ENCODE peak calls at places on chromosomes 12 and 14, in seven cellular contexts. Y is posterior cingulate gyrus, A is ovary, B is amniotic stem cell, Q is fibroblast of villous mesenchyme, F is mucosa of descending colon, J is cardiac fibroblast. N is an unnamed sample.

GRCh38 chr14:73208390-73208789 is 28.9 kb upstream of the PAPLN start:
- DNase-seq in Y (no peak), A (no peak), B (no peak), Q (no peak), F (no peak), J (no peak), N (no peak)

GRCh38 chr12:50218386-50218785 is 51.2 kb upstream of the CERS5 start:
- DNase-seq in Y (no peak), A (no peak), B (no peak), Q (no peak), F (no peak), J (no peak), N (no peak)

GRCh38 chr12:7058163-7058845 is 2.2 kb upstream of the C1S start:
- DNase-seq in Y (no peak), A (no peak), B (no peak), Q (no peak), F (no peak), J (no peak), N (no peak)

GRCh38 chr14:91116913-91117588 is 3.2 kb downstream of the DGLUCY start:
- DNase-seq in Y (no peak), A (no peak), B (no peak), Q (no peak), F (no peak), J (peak; percentile 33), N (no peak)

GRCh38 chr12:107288414-107289125 is 195.2 kb upstream of the CRY1 start:
- DNase-seq in Y (no peak), A (no peak), B (no peak), Q (no peak), F (no peak), J (no peak), N (no peak)

GRCh38 chr14:91361236-91361811 is 56.3 kb downstream of the CCDC88C start:
- DNase-seq in Y (no peak), A (no peak), B (no peak), Q (peak; percentile 96), F (no peak), J (peak; percentile 69), N (no peak)

GRCh38 chr14:59303216-59303615 is 114.7 kb downstream of the DAAM1 start:
- DNase-seq in Y (no peak), A (no peak), B (no peak), Q (no peak), F (no peak), J (no peak), N (no peak)

GRCh38 chr14:102241147-102241546 is 63.8 kb downstream of the MOK start:
- DNase-seq in Y (no peak), A (no peak), B (no peak), Q (no peak), F (no peak), J (no peak), N (no peak)

GRCh38 chr12:6845395-6845794 is 4.7 kb downstream of the GNB3 start:
- DNase-seq in Y (no peak), A (no peak), B (no peak), Q (no peak), F (no peak), J (no peak), N (no peak)

GRCh38 chr14:97709552-97709951 is 912.4 kb downstream of the VRK1 start:
- DNase-seq in Y (no peak), A (no peak), B (no peak), Q (no peak), F (peak; percentile 66), J (no peak), N (no peak)

GRCh38 chr12:67645571-67645970 is 3.0 kb upstream of the DYRK2 start:
- DNase-seq in Y (no peak), A (no peak), B (no peak), Q (peak; percentile 81), F (no peak), J (peak; percentile 53), N (no peak)

GRCh38 chr14:58768977-58769376 is 131.2 kb downstream of the DACT1 start:
- DNase-seq in Y (no peak), A (no peak), B (no peak), Q (no peak), F (no peak), J (no peak), N (peak; percentile 69)

GRCh38 chr12:124469193-124469888 is 98.1 kb downstream of the NCOR2 start:
- DNase-seq in Y (no peak), A (no peak), B (no peak), Q (no peak), F (peak; percentile 30), J (no peak), N (peak; percentile 85)

GRCh38 chr12:51009038-51009437 is 17.1 kb downstream of the SLC11A2 start:
- DNase-seq in Y (peak; percentile 85), A (peak; percentile 17), B (no peak), Q (peak; percentile 42), F (peak; percentile 73), J (no peak), N (no peak)

GRCh38 chr14:55356913-55357312 is 54.7 kb downstream of the ATG14 start:
- DNase-seq in Y (no peak), A (no peak), B (no peak), Q (no peak), F (no peak), J (no peak), N (no peak)

GRCh38 chr14:105090493-105091334 is 25.5 kb upstream of the GPR132 start:
- DNase-seq in Y (peak; percentile 78), A (peak; percentile 55), B (peak; percentile 17), Q (peak; percentile 77), F (peak; percentile 89), J (peak; percentile 81), N (peak; percentile 95)